ENCODE peak calls at places on chromosomes 6 and 20, in nine cellular contexts. S is K562, M is PC-9, L is HepG2, Z is astrocyte, I is PC-3, R is HCT116, K is DND-41, E is GM23338. H is an unnamed sample.
A peak's percentile ranks its signal among the peaks of the same experiment; 100 is the strongest.

GRCh38 chr6:125868252-125868651 is 77.5 kb downstream of the NCOA7 start:
- DNase-seq in S (no peak), M (no peak), L (no peak), Z (no peak), I (peak; percentile 11), R (no peak), K (no peak), E (no peak), H (no peak)

GRCh38 chr20:4113546-4113945 is 98.2 kb upstream of the RNF24 start:
- DNase-seq in S (no peak), M (no peak), L (no peak), Z (no peak), I (no peak), R (no peak), K (no peak), E (no peak), H (no peak)

GRCh38 chr6:158620963-158621693 is 23.4 kb downstream of the DYNLT1 start:
- DNase-seq in S (no peak), M (no peak), L (no peak), Z (no peak), I (no peak), R (no peak), K (no peak), E (no peak), H (no peak)

GRCh38 chr6:160661129-160661723 is 2.8 kb downstream of the LPA start:
- DNase-seq in S (no peak), M (no peak), L (no peak), Z (no peak), I (no peak), R (no peak), K (no peak), E (no peak), H (no peak)

GRCh38 chr20:57440678-57441509 is 49.7 kb downstream of the RBM38 start:
- DNase-seq in S (no peak), M (no peak), L (no peak), Z (no peak), I (no peak), R (no peak), K (no peak), E (peak; percentile 42), H (no peak)

GRCh38 chr6:127918506-127919427 is 17.9 kb upstream of the THEMIS start:
- DNase-seq in S (no peak), M (no peak), L (no peak), Z (no peak), I (no peak), R (no peak), K (peak; percentile 26), E (no peak), H (no peak)

GRCh38 chr6:29414588-29414987 is at the start of gene OR12D1:
- DNase-seq in S (no peak), M (no peak), L (peak; percentile 10), Z (no peak), I (peak; percentile 36), R (peak; percentile 16), K (no peak), E (peak; percentile 59), H (no peak)

GRCh38 chr6:149499066-149499465 is 14.3 kb upstream of the ZC3H12D start:
- DNase-seq in S (no peak), M (no peak), L (peak; percentile 41), Z (peak; percentile 83), I (peak; percentile 92), R (no peak), K (no peak), E (no peak), H (no peak)

GRCh38 chr20:58407201-58407873 is 18.3 kb downstream of the VAPB start:
- DNase-seq in S (no peak), M (no peak), L (no peak), Z (peak; percentile 30), I (peak; percentile 28), R (no peak), K (no peak), E (no peak), H (peak; percentile 39)

GRCh38 chr20:51376121-51376520 is 166.4 kb downstream of the NFATC2 start:
- DNase-seq in S (no peak), M (no peak), L (no peak), Z (no peak), I (no peak), R (no peak), K (no peak), E (no peak), H (no peak)

GRCh38 chr6:126661646-126662045 is 321.7 kb downstream of the CENPW start:
- DNase-seq in S (no peak), M (no peak), L (no peak), Z (peak; percentile 74), I (no peak), R (no peak), K (no peak), E (no peak), H (no peak)

GRCh38 chr6:43060755-43061633 is 1.6 kb downstream of the KLC4 start:
- DNase-seq in S (no peak), M (no peak), L (no peak), Z (no peak), I (no peak), R (no peak), K (no peak), E (no peak), H (no peak)
- H3K4me3 ChIP-seq in S (no peak overlapping the region), M (peak overlapping the region; percentile 80), L (peak overlapping the region; percentile 74), Z (no peak overlapping the region), I (peak overlapping the region; percentile 91), R (peak overlapping the region; percentile 89), K (peak overlapping the region; percentile 78), E (peak overlapping the region; percentile 100), H (no peak overlapping the region)

GRCh38 chr20:49237531-49237930 is 18.3 kb downstream of the DDX27 start:
- DNase-seq in S (no peak), M (no peak), L (no peak), Z (no peak), I (no peak), R (no peak), K (no peak), E (no peak), H (no peak)

GRCh38 chr20:49233226-49233625 is 14.0 kb downstream of the DDX27 start:
- DNase-seq in S (no peak), M (no peak), L (no peak), Z (no peak), I (no peak), R (no peak), K (no peak), E (no peak), H (no peak)

GRCh38 chr20:49231461-49231860 is 12.2 kb downstream of the DDX27 start:
- DNase-seq in S (no peak), M (no peak), L (no peak), Z (no peak), I (no peak), R (no peak), K (no peak), E (no peak), H (no peak)

GRCh38 chr20:49234831-49235230 is 15.6 kb downstream of the DDX27 start:
- DNase-seq in S (no peak), M (no peak), L (no peak), Z (no peak), I (no peak), R (no peak), K (no peak), E (no peak), H (no peak)

GRCh38 chr20:49236301-49236700 is 17.1 kb downstream of the DDX27 start:
- DNase-seq in S (no peak), M (no peak), L (no peak), Z (no peak), I (no peak), R (no peak), K (no peak), E (no peak), H (no peak)
- H3K36me3 ChIP-seq in S (peaks cover 80% of the 10 kb centered on the region), M (peaks cover 45% of the 10 kb centered on the region), L (peaks cover 49% of the 10 kb centered on the region), Z (peaks cover 55% of the 10 kb centered on the region), I (peaks cover 76% of the 10 kb centered on the region), R (peaks cover 54% of the 10 kb centered on the region), K (peaks cover 87% of the 10 kb centered on the region), E (peaks cover 53% of the 10 kb centered on the region), H (peaks cover 69% of the 10 kb centered on the region)

GRCh38 chr20:64104667-64105451 is 2.5 kb downstream of the NPBWR2 start:
- DNase-seq in S (no peak), M (peak; percentile 1), L (no peak), Z (no peak), I (no peak), R (no peak), K (no peak), E (peak; percentile 1), H (no peak)

GRCh38 chr20:64101731-64102621 is 5.4 kb downstream of the NPBWR2 start:
- DNase-seq in S (peak; percentile 95), M (peak; percentile 60), L (no peak), Z (no peak), I (peak; percentile 59), R (no peak), K (peak; percentile 73), E (peak; percentile 87), H (no peak)

GRCh38 chr20:64103871-64104666 is 3.3 kb downstream of the NPBWR2 start:
- DNase-seq in S (no peak), M (no peak), L (no peak), Z (no peak), I (no peak), R (no peak), K (no peak), E (peak; percentile 19), H (no peak)

GRCh38 chr20:64100946-64101688 is 6.2 kb downstream of the NPBWR2 start:
- DNase-seq in S (no peak), M (no peak), L (no peak), Z (no peak), I (no peak), R (no peak), K (no peak), E (peak; percentile 0), H (no peak)

DNA sequence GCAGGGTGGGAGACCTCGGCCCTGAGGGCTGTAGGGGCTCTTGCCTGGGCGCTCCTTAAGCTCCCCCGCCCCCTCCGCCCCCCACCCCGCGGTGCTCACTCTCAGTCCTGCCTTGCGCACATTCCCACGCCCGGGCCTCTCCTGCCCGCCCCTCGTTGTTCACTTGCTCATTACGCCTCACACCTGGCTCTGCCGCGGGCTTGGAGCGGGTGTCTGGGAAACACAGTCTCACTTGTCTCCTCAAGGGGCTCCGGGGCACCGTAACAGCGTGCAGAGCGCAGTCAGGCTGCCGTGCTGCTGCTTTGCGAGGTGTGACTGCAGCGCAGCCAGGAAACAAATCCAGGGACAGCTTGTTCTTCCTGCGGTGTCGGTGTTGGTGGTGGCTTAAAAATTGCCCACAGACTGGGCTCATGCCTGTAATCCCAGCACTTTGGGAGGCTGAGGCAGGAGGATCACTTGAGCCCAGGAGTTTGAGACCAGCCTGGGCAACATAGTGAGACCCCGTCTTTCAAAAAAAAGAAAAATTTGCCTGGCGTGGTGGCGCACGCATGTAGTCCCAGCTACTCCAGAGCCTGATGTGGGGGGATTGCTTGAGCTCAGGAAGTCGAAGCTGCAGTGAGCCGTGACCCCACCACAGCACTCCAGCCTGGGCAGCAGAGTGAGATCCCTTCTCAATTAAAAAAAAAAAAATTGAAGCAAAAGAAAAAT is 4.6 kb downstream of the NPBWR2 start:
- DNase-seq in S (peak; percentile 32), M (no peak), L (no peak), Z (no peak), I (no peak), R (no peak), K (no peak), E (peak; percentile 84), H (no peak)
- TF ChIP-seq EZH2 in S (no peak), M (no peak), L (no peak), Z (peak; percentile 13), I (no peak), R (no peak), K (no peak), E (no peak), H (no peak)

DNA sequence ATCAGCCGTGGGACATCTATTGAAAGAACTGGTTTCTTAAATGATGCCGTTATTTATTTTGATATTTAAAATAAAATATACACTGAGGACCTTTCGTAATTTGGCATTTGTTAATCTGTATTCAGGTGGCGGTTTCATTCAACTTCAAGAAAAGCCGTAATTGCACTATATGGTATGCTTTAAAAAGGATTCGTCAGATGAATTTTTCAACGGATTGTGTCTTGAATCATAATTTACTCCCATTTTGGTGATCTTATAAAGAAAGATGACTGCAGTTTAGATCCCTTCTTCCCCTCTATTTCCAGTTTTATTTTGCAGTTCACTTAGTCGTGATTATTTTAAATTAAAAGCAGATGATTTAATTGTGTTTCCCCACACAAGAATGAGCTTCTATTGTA is 761 bp downstream of the KLHL32 start:
- DNase-seq in S (no peak), M (no peak), L (no peak), Z (no peak), I (no peak), R (no peak), K (no peak), E (no peak), H (no peak)
- H3K4me3 ChIP-seq in S (peak overlapping the region; percentile 48), M (peak overlapping the region; percentile 85), L (peak overlapping the region; percentile 60), Z (peak overlapping the region; percentile 73), I (peak overlapping the region; percentile 68), R (peak overlapping the region; percentile 76), K (peak overlapping the region; percentile 100), E (peak overlapping the region; percentile 92), H (peak overlapping the region; percentile 90)

H was measured in SK-N-MC.